ENCODE peak calls at places on chromosome 5, in five cellular contexts. One of them, this sample, is unnamed. For H3K4me1, the result is how much of the 10 kb centered on the place peaks cover.

GRCh38 chr5:135217669-135218485 is 181.2 kb downstream of the MACROH2A1 start:
- DNase-seq in cardiac muscle cell: no peak
- DNase-seq in hepatocyte: no peak
- DNase-seq in PC-3: no peak
- DNase-seq in heart right ventricle: no peak
- DNase-seq in this sample: no peak

GRCh38 chr5:136677219-136677618 is 311.9 kb upstream of the TRPC7 start:
- DNase-seq in cardiac muscle cell: no peak
- DNase-seq in hepatocyte: no peak
- DNase-seq in PC-3: no peak
- DNase-seq in heart right ventricle: no peak
- DNase-seq in this sample: no peak

GRCh38 chr5:10331341-10331796 is 22.1 kb upstream of the MARCHF6 start:
- DNase-seq in cardiac muscle cell: peak
- DNase-seq in hepatocyte: peak
- DNase-seq in PC-3: peak
- DNase-seq in heart right ventricle: peak
- DNase-seq in this sample: no peak

GRCh38 chr5:11555171-11555570 is 349.1 kb downstream of the CTNND2 start:
- DNase-seq in cardiac muscle cell: no peak
- DNase-seq in hepatocyte: no peak
- DNase-seq in PC-3: no peak
- DNase-seq in heart right ventricle: no peak
- DNase-seq in this sample: no peak

GRCh38 chr5:136424835-136425694 is 59.7 kb upstream of the TRPC7 start:
- DNase-seq in cardiac muscle cell: peak
- DNase-seq in hepatocyte: peak
- DNase-seq in PC-3: peak
- DNase-seq in heart right ventricle: peak
- DNase-seq in this sample: peak

GRCh38 chr5:95924720-95925119 is 36.9 kb downstream of the ELL2 start:
- DNase-seq in cardiac muscle cell: peak
- DNase-seq in hepatocyte: peak
- DNase-seq in PC-3: no peak
- DNase-seq in heart right ventricle: no peak
- DNase-seq in this sample: no peak

GRCh38 chr5:132327278-132327959 is 33.2 kb downstream of the SLC22A4 start:
- DNase-seq in cardiac muscle cell: peak
- DNase-seq in hepatocyte: no peak
- DNase-seq in PC-3: no peak
- DNase-seq in heart right ventricle: no peak
- DNase-seq in this sample: no peak

GRCh38 chr5:113615708-113616107 is 102.2 kb downstream of the YTHDC2 start:
- DNase-seq in cardiac muscle cell: peak
- DNase-seq in hepatocyte: peak
- DNase-seq in PC-3: no peak
- DNase-seq in heart right ventricle: no peak
- DNase-seq in this sample: no peak

GRCh38 chr5:1513326-1514026 is 10.3 kb downstream of the LPCAT1 start:
- DNase-seq in cardiac muscle cell: no peak
- DNase-seq in hepatocyte: no peak
- DNase-seq in PC-3: no peak
- DNase-seq in heart right ventricle: no peak
- DNase-seq in this sample: no peak

GRCh38 chr5:154762700-154763099 is 7.5 kb downstream of the LARP1 start:
- DNase-seq in cardiac muscle cell: no peak
- DNase-seq in hepatocyte: no peak
- DNase-seq in PC-3: no peak
- DNase-seq in heart right ventricle: no peak
- DNase-seq in this sample: no peak

GRCh38 chr5:74679968-74680367 is 5.1 kb upstream of the HEXB start:
- DNase-seq in cardiac muscle cell: no peak
- DNase-seq in hepatocyte: no peak
- DNase-seq in PC-3: no peak
- DNase-seq in heart right ventricle: no peak
- DNase-seq in this sample: no peak

GRCh38 chr5:122183098-122183794 is 53.9 kb downstream of the ZNF474 start:
- DNase-seq in cardiac muscle cell: peak
- DNase-seq in hepatocyte: peak
- DNase-seq in PC-3: peak
- DNase-seq in heart right ventricle: peak
- DNase-seq in this sample: peak

GRCh38 chr5:77806213-77806843 is 30.2 kb upstream of the TBCA start:
- DNase-seq in cardiac muscle cell: peak
- DNase-seq in hepatocyte: no peak
- DNase-seq in PC-3: no peak
- DNase-seq in heart right ventricle: no peak
- DNase-seq in this sample: no peak

GRCh38 chr5:42057254-42057690 is 132.2 kb downstream of the FBXO4 start:
- DNase-seq in cardiac muscle cell: peak
- DNase-seq in hepatocyte: peak
- DNase-seq in PC-3: peak
- DNase-seq in heart right ventricle: peak
- DNase-seq in this sample: peak

DNA sequence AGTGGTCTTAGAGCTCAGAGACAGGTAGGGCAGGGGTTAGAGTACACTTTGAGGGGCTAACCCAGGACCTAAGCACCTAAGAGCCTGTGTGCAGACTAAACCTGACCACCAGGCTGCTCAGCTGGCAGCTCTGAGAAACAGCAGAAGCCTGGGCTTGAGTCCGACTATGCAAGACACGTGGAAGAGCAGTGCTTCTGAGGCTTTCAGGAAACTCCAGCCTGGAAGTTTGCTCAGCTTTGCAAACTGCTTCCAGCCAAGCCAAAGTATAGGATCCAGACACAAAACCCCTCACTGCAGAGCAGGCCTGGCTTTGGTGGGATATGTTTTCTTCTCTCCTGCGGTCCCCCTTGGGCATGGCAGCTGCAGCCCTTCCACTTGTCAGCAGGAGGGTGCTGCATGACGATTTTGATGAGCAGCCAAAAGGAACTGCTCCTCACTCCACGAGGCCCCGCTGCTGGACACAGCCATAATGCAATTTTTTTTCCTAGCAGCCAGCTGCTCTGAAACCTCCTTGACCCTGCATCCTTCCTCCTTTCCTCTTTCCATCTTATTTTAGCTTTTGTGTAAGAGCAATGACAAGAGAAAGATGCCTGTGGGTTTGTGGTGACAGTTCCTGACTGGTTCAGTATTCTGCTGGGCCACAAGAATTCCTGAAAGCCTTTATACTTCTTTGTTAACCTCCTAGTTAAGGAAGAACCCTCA is 123.1 kb downstream of the LIFR start:
- DNase-seq in cardiac muscle cell: peak
- DNase-seq in hepatocyte: peak
- DNase-seq in PC-3: no peak
- DNase-seq in heart right ventricle: peak
- DNase-seq in this sample: no peak
- H3K27ac ChIP-seq in cardiac muscle cell: no peak
- H3K27ac ChIP-seq in hepatocyte: peak
- H3K27ac ChIP-seq in PC-3: no peak
- H3K27ac ChIP-seq in heart right ventricle: peak
- H3K27ac ChIP-seq in this sample: no peak

DNA sequence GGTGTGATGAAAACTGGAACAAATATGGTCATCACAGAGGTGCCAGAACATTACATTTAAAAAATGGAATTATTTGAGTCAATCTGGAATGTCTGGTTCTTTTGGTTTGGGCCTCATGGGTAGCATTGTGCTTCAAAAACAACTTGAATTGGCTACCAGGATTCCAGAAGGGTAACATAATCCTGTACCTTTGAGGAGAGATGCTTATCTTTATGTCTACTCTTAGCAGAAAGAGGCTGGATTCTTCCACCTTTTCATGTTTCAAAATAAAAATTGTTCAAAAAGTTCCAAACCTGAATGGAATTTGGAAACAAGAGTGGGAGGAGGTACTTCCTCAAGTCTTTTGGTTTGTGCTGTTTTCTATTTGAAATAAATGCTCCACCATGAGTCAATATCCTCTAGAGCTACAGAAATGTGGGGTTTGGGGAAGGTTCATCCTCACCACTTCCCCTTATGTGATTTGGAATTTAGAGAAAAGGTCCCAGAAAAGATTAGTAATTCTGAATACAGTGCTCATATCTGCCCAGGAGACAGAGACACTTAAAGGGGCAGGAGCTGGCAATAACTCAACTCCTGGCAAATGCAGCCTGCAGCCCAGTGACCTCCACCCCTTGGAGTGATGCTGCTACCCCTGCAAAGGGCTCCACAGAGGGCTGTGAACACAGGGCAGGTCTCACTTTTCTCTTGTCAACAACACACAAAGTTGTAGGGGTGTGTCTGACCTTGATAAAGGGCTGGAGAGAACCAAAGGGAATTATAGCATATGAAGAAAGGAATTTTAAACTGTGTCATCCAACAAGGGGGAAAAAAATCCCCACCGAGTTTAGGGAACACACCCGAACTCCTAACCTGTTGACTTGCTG is 272.8 kb downstream of the CWC27 start:
- DNase-seq in cardiac muscle cell: peak
- DNase-seq in hepatocyte: no peak
- DNase-seq in PC-3: peak
- DNase-seq in heart right ventricle: no peak
- DNase-seq in this sample: peak
- H3K4me1 ChIP-seq in cardiac muscle cell: under half
- H3K4me1 ChIP-seq in hepatocyte: under half
- H3K4me1 ChIP-seq in PC-3: under half
- H3K4me1 ChIP-seq in heart right ventricle: under half
- H3K4me1 ChIP-seq in this sample: under half

GRCh38 chr5:93675458-93676450 is 65.6 kb downstream of the POU5F2 start:
- DNase-seq in cardiac muscle cell: no peak
- DNase-seq in hepatocyte: no peak
- DNase-seq in PC-3: no peak
- DNase-seq in heart right ventricle: no peak
- DNase-seq in this sample: no peak

GRCh38 chr5:93674138-93674537 is 67.3 kb downstream of the POU5F2 start:
- DNase-seq in cardiac muscle cell: peak
- DNase-seq in hepatocyte: no peak
- DNase-seq in PC-3: no peak
- DNase-seq in heart right ventricle: no peak
- DNase-seq in this sample: no peak

GRCh38 chr5:93674866-93675457 is 66.4 kb downstream of the POU5F2 start:
- DNase-seq in cardiac muscle cell: no peak
- DNase-seq in hepatocyte: no peak
- DNase-seq in PC-3: no peak
- DNase-seq in heart right ventricle: no peak
- DNase-seq in this sample: no peak

GRCh38 chr5:93676707-93677106 is 64.7 kb downstream of the POU5F2 start:
- DNase-seq in cardiac muscle cell: peak
- DNase-seq in hepatocyte: no peak
- DNase-seq in PC-3: no peak
- DNase-seq in heart right ventricle: no peak
- DNase-seq in this sample: no peak

GRCh38 chr5:93677344-93678021 is 63.9 kb downstream of the POU5F2 start:
- DNase-seq in cardiac muscle cell: peak
- DNase-seq in hepatocyte: peak
- DNase-seq in PC-3: peak
- DNase-seq in heart right ventricle: peak
- DNase-seq in this sample: peak
- H3K4me3 ChIP-seq in cardiac muscle cell: no peak
- H3K4me3 ChIP-seq in hepatocyte: no peak
- H3K4me3 ChIP-seq in PC-3: no peak
- H3K4me3 ChIP-seq in heart right ventricle: no peak
- H3K4me3 ChIP-seq in this sample: no peak

GRCh38 chr5:16457451-16457850 is 8.1 kb downstream of the ZNF622 start:
- DNase-seq in cardiac muscle cell: no peak
- DNase-seq in hepatocyte: no peak
- DNase-seq in PC-3: no peak
- DNase-seq in heart right ventricle: no peak
- DNase-seq in this sample: no peak
- H3K27ac ChIP-seq in cardiac muscle cell: no peak
- H3K27ac ChIP-seq in hepatocyte: no peak
- H3K27ac ChIP-seq in PC-3: no peak
- H3K27ac ChIP-seq in heart right ventricle: peak
- H3K27ac ChIP-seq in this sample: no peak